ENCODE peak calls at places on chromosome 19, in six cellular contexts. T is IMR-90; H is cerebellum; W is NCI-H2171 treated with DMSO at 0.1 percent for 48 hours; F is stimulated activated CD4-positive, alpha-beta T cell treated with anti-CD3 and anti-CD28 coated beads, Interleukin-1b, Interleukin-23, amount 100 ng/mL, for 1 hour; D is T1000. R is an unnamed sample.

GRCh38 chr19:14544977-14545715 is 15.8 kb downstream of the TECR start:
- DNase-seq in D (no peak), F (no peak), W (peak), H (peak), T (no peak), R (no peak)

GRCh38 chr19:28737021-28737525 is 475.9 kb downstream of the UQCRFS1 start:
- DNase-seq in F (no peak), T (peak), H (peak), D (no peak), W (peak), R (peak)

GRCh38 chr19:7224205-7224833 is 69.9 kb downstream of the INSR start:
- DNase-seq in T (peak), D (no peak), H (peak), F (no peak), W (no peak), R (no peak)

GRCh38 chr19:16914421-16914820 is 25.6 kb downstream of the F2RL3 start:
- DNase-seq in D (no peak), H (no peak), W (no peak), T (no peak), F (no peak), R (no peak)

GRCh38 chr19:7099597-7099921 is 30.1 kb downstream of the ZNF557 start:
- DNase-seq in T (no peak), H (no peak), W (no peak), F (peak), D (no peak), R (no peak)

GRCh38 chr19:44988896-44989563 is 12.2 kb upstream of the RELB start:
- DNase-seq in W (peak), D (no peak), T (peak), H (peak), F (peak), R (peak)

GRCh38 chr19:2887391-2887914 is 13.3 kb upstream of the ZNF57 start:
- DNase-seq in T (peak), F (no peak), H (peak), W (peak), D (peak), R (peak)

GRCh38 chr19:46963093-46963734 is 56.4 kb upstream of the NPAS1 start:
- DNase-seq in F (no peak), D (peak), T (peak), H (no peak), W (no peak), R (no peak)

GRCh38 chr19:43644181-43644580 is 4.5 kb upstream of the CADM4 start:
- DNase-seq in D (no peak), T (no peak), W (no peak), F (no peak), H (no peak), R (no peak)

GRCh38 chr19:49512970-49513745 is 697 bp downstream of the FCGRT start:
- DNase-seq in W (peak), T (no peak), F (no peak), H (no peak), D (no peak), R (peak)

GRCh38 chr19:8210660-8211101 is 1.5 kb downstream of the CERS4 start:
- DNase-seq in H (no peak), F (no peak), W (peak), T (no peak), D (no peak), R (peak)

GRCh38 chr19:39937094-39937493 is 2.7 kb upstream of the FCGBP start:
- DNase-seq in D (no peak), H (no peak), T (no peak), F (no peak), W (no peak), R (no peak)

GRCh38 chr19:50300051-50300450 is 29.1 kb downstream of the KCNC3 start:
- DNase-seq in H (no peak), F (no peak), T (peak), W (no peak), D (no peak), R (no peak)

GRCh38 chr19:51724543-51724942 is 752 bp upstream of the HAS1 start:
- DNase-seq in T (no peak), D (no peak), H (no peak), W (no peak), F (no peak), R (no peak)

GRCh38 chr19:44723952-44724319 is 24.6 kb upstream of the BCL3 start:
- DNase-seq in F (peak), D (peak), H (peak), T (peak), W (peak), R (peak)

GRCh38 chr19:14432817-14433453 is at the start of gene PKN1:
- DNase-seq in D (no peak), W (peak), T (no peak), F (no peak), H (peak), R (peak)

GRCh38 chr19:3570619-3571018 is 2.1 kb upstream of the HMG20B start:
- DNase-seq in F (no peak), W (no peak), H (no peak), D (no peak), T (no peak), R (no peak)

GRCh38 chr19:55526216-55527196 is 10.4 kb downstream of the SBK2 start:
- DNase-seq in W (peak), F (no peak), D (peak), T (peak), H (peak), R (no peak)

GRCh38 chr19:48006762-48007161 is 12.3 kb downstream of the ELSPBP1 start:
- DNase-seq in T (no peak), D (no peak), F (no peak), H (no peak), W (peak), R (peak)

GRCh38 chr19:7461841-7462629 is 26.8 kb downstream of the PEX11G start:
- DNase-seq in D (no peak), H (no peak), T (no peak), W (no peak), F (no peak), R (no peak)

GRCh38 chr19:16389848-16390247 is 65.2 kb downstream of the KLF2 start:
- DNase-seq in W (no peak), D (no peak), F (no peak), T (no peak), H (no peak), R (no peak)

GRCh38 chr19:48630289-48631036 is 6.7 kb downstream of the DBP start:
- DNase-seq in H (peak), W (no peak), F (no peak), D (no peak), T (no peak), R (no peak)

GRCh38 chr19:17803264-17803896 is 8.4 kb downstream of the B3GNT3 start:
- DNase-seq in T (no peak), D (no peak), H (no peak), F (no peak), W (no peak), R (peak)

GRCh38 chr19:8571006-8571411 is 6.2 kb downstream of the MYO1F start:
- DNase-seq in W (no peak), D (peak), T (peak), F (no peak), H (no peak), R (no peak)

GRCh38 chr19:23817519-23817918 is 58.8 kb upstream of the ZNF681 start:
- DNase-seq in D (no peak), F (no peak), H (no peak), W (peak), T (peak), R (peak)

GRCh38 chr19:35913589-35913988 is 5.5 kb upstream of the TYROBP start:
- DNase-seq in H (no peak), T (peak), F (no peak), D (no peak), W (no peak), R (peak)

GRCh38 chr19:850221-850978 is 1.7 kb upstream of the ELANE start:
- DNase-seq in T (peak), W (no peak), D (peak), H (no peak), F (no peak), R (no peak)

GRCh38 chr19:3360494-3361383 is 5.6 kb upstream of the NFIC start:
- DNase-seq in W (peak), T (no peak), D (no peak), H (peak), F (peak), R (peak)

GRCh38 chr19:48741222-48741999 is 1.0 kb upstream of the RASIP1 start:
- DNase-seq in D (no peak), H (peak), W (no peak), T (no peak), F (no peak), R (peak)

GRCh38 chr19:44002212-44002565 is 568 bp upstream of the ZNF230 start:
- DNase-seq in F (no peak), W (no peak), D (no peak), T (peak), H (no peak), R (no peak)

GRCh38 chr19:43465468-43466120 is at the start of gene LYPD3:
- DNase-seq in W (no peak), T (peak), H (no peak), F (no peak), D (peak), R (no peak)

GRCh38 chr19:5624154-5624663 is 1.3 kb downstream of the SAFB start:
- DNase-seq in D (no peak), F (no peak), H (peak), W (peak), T (peak), R (peak)